ENCODE peak calls at places on chromosomes 4 and X, in nine cellular contexts. H is activated T-cell treated with anti-CD3 and anti-CD28 coated beads for 1 hour; P is stimulated activated effector memory CD8-positive, alpha-beta T cell treated with anti-CD3 and anti-CD28 coated beads, Interleukin-12 subunit alpha, Interleukin-12 subunit beta, amount 100 ng/mL, for 72 hours; D is NCI-H2081; R is kidney epithelial cell; T is B cell; A is GOT3; U is body of pancreas; Z is NCI-H1417. K is an unnamed sample.

GRCh38 chr4:138938371-138938699 is 77.2 kb upstream of the NOCT start:
- DNase-seq in H (no peak), P (no peak), D (peak; percentile 63), R (no peak), T (peak; percentile 22), A (no peak), U (no peak), Z (peak; percentile 28), K (no peak)

GRCh38 chrX:39774804-39775112 is 323.0 kb downstream of the BCOR start:
- DNase-seq in H (no peak), P (no peak), D (no peak), R (no peak), T (no peak), A (no peak), U (no peak), Z (no peak), K (no peak)

GRCh38 chrX:103697687-103698086 is 11.2 kb upstream of the MORF4L2 start:
- DNase-seq in H (no peak), P (no peak), D (no peak), R (no peak), T (no peak), A (no peak), U (no peak), Z (no peak), K (no peak)

GRCh38 chrX:13376857-13377441 is 57.1 kb upstream of the ATXN3L start:
- DNase-seq in H (no peak), P (no peak), D (peak; percentile 70), R (no peak), T (no peak), A (peak; percentile 75), U (no peak), Z (peak; percentile 62), K (peak; percentile 11)

GRCh38 chrX:45527834-45528233 is 327.2 kb upstream of the DIPK2B start:
- DNase-seq in H (no peak), P (no peak), D (no peak), R (no peak), T (no peak), A (no peak), U (no peak), Z (no peak), K (no peak)

GRCh38 chr4:7156273-7157139 is 35.8 kb upstream of the SORCS2 start:
- DNase-seq in H (no peak), P (no peak), D (no peak), R (no peak), T (no peak), A (no peak), U (peak; percentile 31), Z (no peak), K (no peak)

GRCh38 chrX:2628751-2629315 is 62.3 kb upstream of the CD99 start:
- DNase-seq in H (no peak), P (no peak), D (no peak), R (no peak), T (no peak), A (no peak), U (no peak), Z (no peak), K (no peak)

GRCh38 chrX:13069771-13070410 is 25.5 kb upstream of the FAM9C start:
- DNase-seq in H (no peak), P (no peak), D (no peak), R (no peak), T (no peak), A (no peak), U (no peak), Z (no peak), K (no peak)

GRCh38 chrX:84724576-84724975 is 222.3 kb upstream of the HDX start:
- DNase-seq in H (no peak), P (no peak), D (no peak), R (no peak), T (no peak), A (no peak), U (no peak), Z (no peak), K (no peak)

K was measured in T1000.